ENCODE peak calls at places on chromosome 14, in four cellular contexts. One of them, this sample, is unnamed.

GRCh38 chr14:19878029-19878642 is 3.2 kb downstream of the OR4K2 start:
- DNase-seq in HL-60: no peak
- DNase-seq in K562: peak; percentile 43
- DNase-seq in GM12878: no peak
- DNase-seq in this sample: no peak

GRCh38 chr14:26370118-26370517 is 227.7 kb downstream of the NOVA1 start:
- DNase-seq in K562: no peak
- DNase-seq in GM12878: no peak
- DNase-seq in HL-60: no peak
- DNase-seq in this sample: no peak

GRCh38 chr14:33435911-33436310 is 497.2 kb downstream of the NPAS3 start:
- DNase-seq in HL-60: no peak
- DNase-seq in K562: no peak
- DNase-seq in GM12878: no peak
- DNase-seq in this sample: no peak

GRCh38 chr14:72801381-72801812 is 92.5 kb downstream of the DPF3 start:
- DNase-seq in K562: no peak
- DNase-seq in HL-60: no peak
- DNase-seq in GM12878: no peak
- DNase-seq in this sample: no peak

GRCh38 chr14:57502581-57503254 is 9.1 kb upstream of the CCDC198 start:
- DNase-seq in HL-60: no peak
- DNase-seq in K562: no peak
- DNase-seq in GM12878: no peak
- DNase-seq in this sample: no peak

GRCh38 chr14:105067140-105067968 is 2.1 kb upstream of the GPR132 start:
- DNase-seq in GM12878: peak; percentile 55
- DNase-seq in K562: no peak
- DNase-seq in HL-60: peak; percentile 57
- DNase-seq in this sample: no peak

GRCh38 chr14:20631821-20632389 is 9.6 kb downstream of the OR6S1 start:
- DNase-seq in GM12878: no peak
- DNase-seq in HL-60: no peak
- DNase-seq in K562: peak; percentile 70
- DNase-seq in this sample: no peak

GRCh38 chr14:99774526-99775307 is 18.5 kb upstream of the EML1 start:
- DNase-seq in HL-60: no peak
- DNase-seq in GM12878: no peak
- DNase-seq in K562: no peak
- DNase-seq in this sample: no peak

GRCh38 chr14:22668417-22668816 is 24.3 kb upstream of the OR6J1 start:
- DNase-seq in K562: no peak
- DNase-seq in GM12878: no peak
- DNase-seq in HL-60: no peak
- DNase-seq in this sample: no peak

GRCh38 chr14:67733609-67734008 is 31.9 kb downstream of the RDH12 start:
- DNase-seq in K562: no peak
- DNase-seq in HL-60: no peak
- DNase-seq in GM12878: no peak
- DNase-seq in this sample: no peak

GRCh38 chr14:67727361-67727760 is 25.7 kb downstream of the RDH12 start:
- DNase-seq in HL-60: no peak
- DNase-seq in GM12878: no peak
- DNase-seq in K562: no peak
- DNase-seq in this sample: no peak

GRCh38 chr14:67725171-67725570 is 23.5 kb downstream of the RDH12 start:
- DNase-seq in K562: no peak
- DNase-seq in HL-60: no peak
- DNase-seq in GM12878: no peak
- DNase-seq in this sample: no peak

GRCh38 chr14:67728258-67728657 is 26.6 kb downstream of the RDH12 start:
- DNase-seq in HL-60: no peak
- DNase-seq in GM12878: no peak
- DNase-seq in K562: no peak
- DNase-seq in this sample: no peak

GRCh38 chr14:67729072-67729561 is 27.4 kb downstream of the RDH12 start:
- DNase-seq in GM12878: no peak
- DNase-seq in HL-60: no peak
- DNase-seq in K562: no peak
- DNase-seq in this sample: no peak
- TF ChIP-seq SPI1 in GM12878: no peak
- TF ChIP-seq SPI1 in HL-60: no peak
- TF ChIP-seq SPI1 in K562: no peak
- TF ChIP-seq SPI1 in this sample: no peak

GRCh38 chr14:50961606-50962259 is 17.4 kb upstream of the PYGL start:
- DNase-seq in K562: no peak
- DNase-seq in HL-60: no peak
- DNase-seq in GM12878: no peak
- DNase-seq in this sample: no peak
- TF ChIP-seq POLR2AphosphoS5 in K562: no peak
- TF ChIP-seq POLR2AphosphoS5 in HL-60: no peak
- TF ChIP-seq POLR2AphosphoS5 in GM12878: no peak
- TF ChIP-seq POLR2AphosphoS5 in this sample: no peak

GRCh38 chr14:101173698-101174521 is 270.4 kb upstream of the RTL1 start:
- DNase-seq in HL-60: no peak
- DNase-seq in GM12878: no peak
- DNase-seq in K562: no peak
- DNase-seq in this sample: no peak
- TF ChIP-seq SPI1 in HL-60: no peak
- TF ChIP-seq SPI1 in GM12878: no peak
- TF ChIP-seq SPI1 in K562: no peak
- TF ChIP-seq SPI1 in this sample: no peak

DNA sequence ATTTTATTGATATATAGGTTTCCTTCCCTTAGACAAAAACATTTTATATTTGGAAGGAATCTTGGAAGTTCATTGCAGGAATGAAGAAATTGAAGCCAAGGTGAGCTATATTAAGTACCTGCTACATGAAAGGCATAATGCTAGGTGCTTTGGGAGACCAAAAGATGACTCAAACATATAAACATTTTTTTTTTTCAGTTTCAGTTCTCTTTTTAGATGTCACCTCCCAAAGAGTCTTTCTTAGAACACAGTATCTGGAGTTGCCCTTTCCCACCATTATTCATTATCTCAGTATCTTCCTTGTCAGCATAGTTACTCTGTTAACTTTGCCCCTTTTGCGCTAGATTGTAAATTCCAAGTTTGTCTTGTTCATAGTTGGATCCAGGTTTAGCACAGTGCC is 1.1 kb downstream of the LIN52 start:
- DNase-seq in GM12878: peak; percentile 52
- DNase-seq in HL-60: no peak
- DNase-seq in K562: no peak
- DNase-seq in this sample: peak; percentile 15
- TF ChIP-seq POLR2AphosphoS5 in GM12878: no peak
- TF ChIP-seq POLR2AphosphoS5 in HL-60: no peak
- TF ChIP-seq POLR2AphosphoS5 in K562: no peak
- TF ChIP-seq POLR2AphosphoS5 in this sample: no peak

GRCh38 chr14:87615822-87616679 is 376.9 kb downstream of the GALC start:
- DNase-seq in K562: peak; percentile 44
- DNase-seq in HL-60: peak; percentile 18
- DNase-seq in GM12878: no peak
- DNase-seq in this sample: peak; percentile 24
- TF ChIP-seq SPI1 in K562: no peak
- TF ChIP-seq SPI1 in HL-60: no peak
- TF ChIP-seq SPI1 in GM12878: no peak
- TF ChIP-seq SPI1 in this sample: no peak

DNA sequence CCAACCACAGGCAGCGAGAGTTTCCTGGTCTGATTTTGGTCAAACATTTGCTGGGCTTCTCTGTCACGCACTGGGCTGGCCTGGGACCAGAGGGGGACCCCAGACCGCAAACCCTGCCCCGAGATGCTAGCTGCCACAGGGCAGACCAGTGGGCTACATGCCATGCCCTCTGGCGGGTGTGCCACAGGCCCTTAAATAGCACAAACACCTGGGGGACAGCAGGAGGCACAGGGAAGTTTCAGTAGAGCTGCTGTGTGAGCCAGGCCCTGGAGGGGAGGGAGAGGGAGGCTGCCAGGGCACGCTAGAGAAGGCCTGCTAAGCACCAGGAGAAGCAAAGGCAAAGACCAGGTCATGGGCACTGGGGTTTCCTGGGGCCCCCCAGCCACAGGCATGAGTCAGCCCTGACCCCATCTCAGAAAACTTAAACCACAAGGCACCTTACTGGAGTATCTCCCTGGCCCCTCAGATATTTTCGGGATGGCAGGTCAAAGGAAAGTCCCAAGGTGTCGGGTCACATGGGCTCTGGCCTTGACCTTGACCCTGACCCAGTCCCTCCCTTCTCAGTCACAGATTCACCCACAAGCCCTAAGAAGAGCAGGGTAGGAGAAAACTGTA is 29.2 kb downstream of the ITPK1 start:
- DNase-seq in GM12878: peak; percentile 63
- DNase-seq in HL-60: no peak
- DNase-seq in K562: no peak
- DNase-seq in this sample: no peak
- TF ChIP-seq POLR2AphosphoS5 in GM12878: no peak
- TF ChIP-seq POLR2AphosphoS5 in HL-60: no peak
- TF ChIP-seq POLR2AphosphoS5 in K562: no peak
- TF ChIP-seq POLR2AphosphoS5 in this sample: no peak

GRCh38 chr14:64260418-64260817 is 33.8 kb downstream of the ESR2 start:
- DNase-seq in HL-60: no peak
- DNase-seq in K562: no peak
- DNase-seq in GM12878: no peak
- DNase-seq in this sample: no peak

GRCh38 chr14:64266206-64266605 is 28.0 kb downstream of the ESR2 start:
- DNase-seq in K562: peak; percentile 38
- DNase-seq in HL-60: no peak
- DNase-seq in GM12878: no peak
- DNase-seq in this sample: no peak

GRCh38 chr14:64265222-64265621 is 28.9 kb downstream of the ESR2 start:
- DNase-seq in HL-60: no peak
- DNase-seq in K562: no peak
- DNase-seq in GM12878: no peak
- DNase-seq in this sample: no peak
- TF ChIP-seq SPI1 in HL-60: no peak
- TF ChIP-seq SPI1 in K562: no peak
- TF ChIP-seq SPI1 in GM12878: no peak
- TF ChIP-seq SPI1 in this sample: no peak

DNA sequence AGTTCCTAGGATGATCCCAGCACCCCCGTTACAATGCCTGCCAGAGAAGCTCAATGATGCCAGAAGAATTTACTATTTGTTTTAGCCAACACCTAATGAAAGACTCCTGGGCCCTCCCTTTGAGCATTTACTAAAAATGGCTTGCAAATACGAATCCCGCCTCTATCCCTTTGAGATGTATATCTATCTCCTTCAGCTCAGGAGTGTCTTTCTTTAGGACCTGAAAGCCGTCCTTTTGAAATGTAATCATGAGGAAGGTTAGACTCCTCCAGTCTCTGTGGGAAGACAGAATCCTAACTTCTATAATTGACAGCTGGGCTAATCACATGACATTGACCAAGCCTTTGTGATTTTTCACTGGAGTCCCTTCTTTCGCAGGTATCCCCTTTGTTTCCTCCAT is 19.2 kb upstream of the DYNC1H1 start:
- DNase-seq in HL-60: no peak
- DNase-seq in GM12878: no peak
- DNase-seq in K562: no peak
- DNase-seq in this sample: no peak
- TF ChIP-seq POLR2AphosphoS5 in HL-60: no peak
- TF ChIP-seq POLR2AphosphoS5 in GM12878: no peak
- TF ChIP-seq POLR2AphosphoS5 in K562: no peak
- TF ChIP-seq POLR2AphosphoS5 in this sample: no peak

GRCh38 chr14:85437143-85437542 is 92.8 kb upstream of the FLRT2 start:
- DNase-seq in HL-60: no peak
- DNase-seq in K562: no peak
- DNase-seq in GM12878: no peak
- DNase-seq in this sample: no peak
- TF ChIP-seq SPI1 in HL-60: no peak
- TF ChIP-seq SPI1 in K562: no peak
- TF ChIP-seq SPI1 in GM12878: no peak
- TF ChIP-seq SPI1 in this sample: no peak

This sample was measured in GM12891.